ENCODE peak calls at places on chromosomes 2 and 18, in eight cellular contexts. Q is neuronal stem cell; U is sigmoid colon; F is adrenal gland; D is iPS DF 6.9; Y is CD4-positive, CD25-positive, alpha-beta regulatory T cell; V is H1; O is transverse colon. S is an unnamed sample.
A peak's percentile ranks its signal among the peaks of the same experiment; 100 is the strongest.

GRCh38 chr18:35841283-35841682 is 131.2 kb upstream of the RMP24 start:
- DNase-seq in Y (no peak), V (no peak), U (no peak), Q (no peak), D (no peak), O (no peak), F (no peak), S (no peak)

GRCh38 chr18:9965711-9966624 is 52.2 kb downstream of the VAPA start:
- DNase-seq in U (no peak), V (no peak), F (no peak), Q (no peak), D (no peak), Y (no peak), O (no peak), S (no peak)

GRCh38 chr2:172704072-172704936 is 31.3 kb upstream of the RAPGEF4 start:
- DNase-seq in F (no peak), U (no peak), Y (peak; percentile 15), Q (peak; percentile 18), V (no peak), D (peak; percentile 13), O (no peak), S (no peak)

GRCh38 chr2:7915302-7916200 is 766.3 kb upstream of the ID2 start:
- DNase-seq in Y (no peak), V (no peak), U (no peak), Q (no peak), D (no peak), O (no peak), F (no peak), S (no peak)

GRCh38 chr2:33342171-33342570 is 134.3 kb upstream of the RASGRP3 start:
- DNase-seq in O (no peak), Y (no peak), Q (no peak), F (no peak), V (no peak), U (no peak), D (no peak), S (no peak)

GRCh38 chr2:174024524-174025270 is 59.5 kb upstream of the SP3 start:
- DNase-seq in U (peak; percentile 96), O (peak; percentile 66), Q (no peak), F (peak; percentile 80), V (no peak), Y (no peak), D (no peak), S (peak; percentile 80)

GRCh38 chr18:31723998-31724711 is 36.5 kb downstream of the SLC25A52 start:
- DNase-seq in O (peak; percentile 10), U (peak; percentile 65), Q (no peak), V (no peak), F (peak; percentile 73), Y (no peak), D (no peak), S (peak; percentile 9)

GRCh38 chr2:20213651-20214565 is 11.0 kb downstream of the SDC1 start:
- DNase-seq in D (no peak), U (no peak), V (no peak), O (peak; percentile 61), F (peak; percentile 61), Q (no peak), Y (no peak), S (no peak)

GRCh38 chr2:150520887-150521664 is 33.6 kb upstream of the RND3 start:
- DNase-seq in O (no peak), D (no peak), Y (no peak), U (no peak), V (no peak), F (no peak), Q (no peak), S (peak; percentile 52)

GRCh38 chr2:121189011-121189410 is 96.0 kb downstream of the TFCP2L1 start:
- DNase-seq in D (no peak), F (peak; percentile 56), Y (no peak), O (no peak), U (peak; percentile 46), V (no peak), Q (no peak), S (no peak)

GRCh38 chr2:19690429-19690828 is 211.4 kb downstream of the TTC32 start:
- DNase-seq in O (no peak), Q (no peak), D (no peak), F (no peak), V (no peak), Y (no peak), U (no peak), S (no peak)

GRCh38 chr2:74333175-74333574 is 10.0 kb downstream of the SLC4A5 start:
- DNase-seq in Q (no peak), Y (peak; percentile 54), V (peak; percentile 49), O (peak; percentile 24), U (no peak), F (no peak), D (peak; percentile 16), S (peak; percentile 9)

GRCh38 chr2:29033172-29033571 is 41.2 kb downstream of the PCARE start:
- DNase-seq in Y (no peak), U (no peak), Q (peak; percentile 18), O (no peak), F (no peak), D (peak; percentile 27), V (no peak), S (peak; percentile 56)

GRCh38 chr2:23449831-23450331 is 64.9 kb downstream of the KLHL29 start:
- DNase-seq in V (no peak), O (no peak), D (no peak), U (no peak), Y (no peak), F (peak; percentile 66), Q (no peak), S (no peak)

GRCh38 chr2:108182489-108182888 is 57.3 kb upstream of the SULT1C3 start:
- DNase-seq in V (peak; percentile 83), U (no peak), Q (no peak), D (no peak), F (no peak), O (peak; percentile 10), Y (peak; percentile 2), S (peak; percentile 26)

GRCh38 chr18:75248426-75249191 is 38.0 kb downstream of the TSHZ1 start:
- DNase-seq in O (no peak), Y (no peak), Q (no peak), D (no peak), F (no peak), V (no peak), U (no peak), S (peak; percentile 9)

GRCh38 chr2:150309681-150310080 is 177.8 kb downstream of the RND3 start:
- DNase-seq in V (no peak), Q (no peak), F (no peak), Y (no peak), U (no peak), D (no peak), O (peak; percentile 75), S (no peak)

GRCh38 chr2:120066708-120067547 is 54.1 kb downstream of the EPB41L5 start:
- DNase-seq in U (no peak), O (no peak), Q (no peak), F (no peak), D (no peak), V (no peak), Y (no peak), S (no peak)

GRCh38 chr2:3377279-3377611 is 373 bp downstream of the EIPR1 start:
- DNase-seq in Y (peak; percentile 79), F (no peak), D (no peak), V (no peak), O (no peak), U (no peak), Q (no peak), S (peak; percentile 35)

GRCh38 chr2:159201321-159202063 is 85.0 kb downstream of the WDSUB1 start:
- DNase-seq in O (no peak), Y (peak; percentile 10), V (no peak), U (no peak), F (no peak), Q (no peak), D (no peak), S (peak; percentile 16)

GRCh38 chr2:105388971-105389381 is 9.9 kb downstream of the FHL2 start:
- DNase-seq in F (peak; percentile 73), V (no peak), Y (no peak), O (no peak), Q (no peak), U (no peak), D (no peak), S (peak; percentile 80)

GRCh38 chr2:170739507-170740046 is 24.4 kb downstream of the SP5 start:
- DNase-seq in O (no peak), F (no peak), D (no peak), Y (no peak), U (no peak), V (no peak), Q (no peak), S (no peak)

DNA sequence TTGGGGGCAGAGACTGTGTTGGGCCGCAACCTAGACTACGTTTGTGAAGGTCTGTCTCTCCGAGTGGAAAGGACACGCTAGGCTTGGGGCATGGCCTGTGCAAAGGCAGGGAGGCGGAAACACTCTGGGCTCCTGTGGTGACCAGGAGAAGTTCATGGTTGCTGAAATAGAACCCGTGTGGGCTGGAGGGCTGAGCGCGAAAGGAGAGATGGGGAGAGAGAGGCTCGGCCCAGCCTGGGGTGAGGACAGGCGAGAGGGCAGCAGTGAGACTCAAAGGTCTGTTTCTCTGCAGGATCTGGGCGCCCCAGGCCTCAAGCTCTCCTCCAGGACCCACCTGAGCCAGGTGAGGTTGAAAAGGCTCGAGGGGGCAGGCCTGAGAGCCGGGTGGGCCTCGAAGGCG is 1.3 kb downstream of the PRSS56 start:
- DNase-seq in Q (no peak), O (no peak), F (no peak), Y (no peak), D (no peak), U (no peak), V (no peak), S (no peak)
- H3K4me3 ChIP-seq in Q (no peak overlapping the region), O (no peak overlapping the region), F (peak overlapping the region; percentile 29), Y (no peak overlapping the region), D (no peak overlapping the region), U (peak overlapping the region; percentile 38), V (peak overlapping the region; percentile 55), S (no peak overlapping the region)

GRCh38 chr2:175597286-175597685 is 404.8 kb downstream of the LNPK start:
- DNase-seq in F (no peak), Y (no peak), O (no peak), D (no peak), U (no peak), Q (no peak), V (no peak), S (no peak)
- H3K9me3 ChIP-seq in F (no peaks in the 10 kb centered on the region), Y (no peaks in the 10 kb centered on the region), O (no peaks in the 10 kb centered on the region), D (no peaks in the 10 kb centered on the region), U (no peaks in the 10 kb centered on the region), Q (no peaks in the 10 kb centered on the region), V (no peaks in the 10 kb centered on the region), S (no peaks in the 10 kb centered on the region)

GRCh38 chr2:176164184-176164802 is 7.2 kb downstream of the HOXD3 start:
- DNase-seq in F (no peak), O (no peak), U (no peak), Q (no peak), V (no peak), D (no peak), Y (no peak), S (no peak)
- H3K27me3 ChIP-seq in F (no peaks in the 10 kb centered on the region), O (peaks cover 72% of the 10 kb centered on the region), U (peaks cover 100% of the 10 kb centered on the region), Q (peaks cover 98% of the 10 kb centered on the region), V (peaks cover 100% of the 10 kb centered on the region), D (peaks cover 96% of the 10 kb centered on the region), Y (peaks cover 46% of the 10 kb centered on the region), S (no peaks in the 10 kb centered on the region)

DNA sequence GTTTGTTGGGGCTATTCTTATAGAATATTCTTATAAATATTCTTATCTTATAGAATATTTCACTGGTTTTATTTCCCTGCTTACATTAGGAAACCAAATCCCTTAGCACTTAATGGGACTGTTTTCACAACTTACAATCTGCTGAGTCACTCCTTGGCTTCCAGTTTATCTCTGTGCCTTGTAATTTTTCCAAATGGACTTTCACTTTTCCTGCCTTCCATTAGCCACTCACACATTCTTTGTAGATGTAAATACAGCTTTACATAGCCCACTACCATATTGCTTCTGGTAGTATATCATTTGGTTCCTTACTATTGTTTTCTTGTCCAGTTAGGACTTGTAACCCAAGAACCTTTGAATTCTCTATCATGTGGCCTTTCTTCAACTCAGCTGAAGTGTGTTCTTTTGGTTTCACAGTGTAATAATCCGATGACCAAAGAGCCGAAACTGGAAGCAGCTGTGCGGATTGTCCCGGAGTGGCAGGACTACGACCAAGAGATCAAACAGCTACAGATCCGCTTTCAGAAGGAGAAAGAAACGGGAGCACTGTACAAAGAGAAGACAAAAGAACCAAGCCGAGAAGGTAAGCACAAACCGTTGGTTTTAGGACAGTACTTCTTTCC is 96.1 kb downstream of the UGGT1 start:
- DNase-seq in Y (no peak), F (no peak), V (no peak), D (no peak), Q (no peak), U (no peak), O (no peak), S (no peak)
- H3K4me3 ChIP-seq in Y (no peak overlapping the region), F (no peak overlapping the region), V (no peak overlapping the region), D (no peak overlapping the region), Q (no peak overlapping the region), U (no peak overlapping the region), O (no peak overlapping the region), S (no peak overlapping the region)